ENCODE peak calls at places on chromosomes 4 and X, in four cellular contexts. C is mammary epithelial cell, R is HCT116, U is A549. A is an unnamed sample.

GRCh38 chrX:101206471-101206870 is 13.1 kb upstream of the DRP2 start:
- DNase-seq in C (peak), R (peak), U (peak), A (peak)

GRCh38 chr4:72846280-72847111 is 223.0 kb downstream of the COX18 start:
- DNase-seq in C (no peak), R (no peak), U (no peak), A (peak)

GRCh38 chr4:7547368-7548040 is 112.8 kb upstream of the PSAPL1 start:
- DNase-seq in C (peak), R (no peak), U (no peak), A (no peak)

GRCh38 chr4:173121044-173121685 is 47.4 kb upstream of the GALNT7 start:
- DNase-seq in C (peak), R (no peak), U (no peak), A (peak)

GRCh38 chrX:152897216-152898144 is at the start of gene ZNF185:
- DNase-seq in C (no peak), R (no peak), U (peak), A (peak)

GRCh38 chr4:5654791-5655190 is 53.6 kb downstream of the EVC2 start:
- DNase-seq in C (no peak), R (no peak), U (no peak), A (no peak)

GRCh38 chr4:102758241-102758871 is 2.4 kb downstream of the MANBA start:
- DNase-seq in C (no peak), R (no peak), U (no peak), A (no peak)

GRCh38 chrX:133741303-133741702 is 244.1 kb downstream of the GPC3 start:
- DNase-seq in C (no peak), R (no peak), U (no peak), A (no peak)

GRCh38 chr4:185847352-185848078 is 35.5 kb upstream of the SORBS2 start:
- DNase-seq in C (peak), R (no peak), U (peak), A (peak)

GRCh38 chrX:72201836-72202536 is 20.4 kb downstream of the PIN4 start:
- DNase-seq in C (peak), R (no peak), U (no peak), A (no peak)

GRCh38 chr4:86243750-86244149 is 116.1 kb downstream of the MAPK10 start:
- DNase-seq in C (peak), R (no peak), U (no peak), A (no peak)

GRCh38 chr4:124745988-124746801 is 33.7 kb upstream of the ANKRD50 start:
- DNase-seq in C (no peak), R (no peak), U (no peak), A (peak)

GRCh38 chr4:140861359-140862181 is 105.4 kb upstream of the TBC1D9 start:
- DNase-seq in C (peak), R (peak), U (peak), A (peak)

GRCh38 chr4:17623451-17624001 is 9.1 kb downstream of the MED28 start:
- DNase-seq in C (no peak), R (no peak), U (no peak), A (no peak)

GRCh38 chr4:94766856-94767255 is 9.1 kb downstream of the BMPR1B start:
- DNase-seq in C (peak), R (no peak), U (no peak), A (no peak)

GRCh38 chr4:11487876-11488545 is 59.3 kb upstream of the HS3ST1 start:
- DNase-seq in C (peak), R (no peak), U (no peak), A (peak)
- H3K4me2 ChIP-seq in C (peak), R (peak), U (peak), A (no peak)

GRCh38 chrX:115583730-115584004 is 22.7 kb downstream of the PLS3 start:
- DNase-seq in C (no peak), R (no peak), U (no peak), A (no peak)

GRCh38 chrX:115582871-115583729 is 22.1 kb downstream of the PLS3 start:
- DNase-seq in C (peak), R (no peak), U (no peak), A (peak)

GRCh38 chrX:115588180-115588579 is 27.2 kb downstream of the PLS3 start:
- DNase-seq in C (no peak), R (no peak), U (no peak), A (no peak)

GRCh38 chrX:115582035-115582870 is 21.3 kb downstream of the PLS3 start:
- DNase-seq in C (peak), R (no peak), U (no peak), A (no peak)

DNA sequence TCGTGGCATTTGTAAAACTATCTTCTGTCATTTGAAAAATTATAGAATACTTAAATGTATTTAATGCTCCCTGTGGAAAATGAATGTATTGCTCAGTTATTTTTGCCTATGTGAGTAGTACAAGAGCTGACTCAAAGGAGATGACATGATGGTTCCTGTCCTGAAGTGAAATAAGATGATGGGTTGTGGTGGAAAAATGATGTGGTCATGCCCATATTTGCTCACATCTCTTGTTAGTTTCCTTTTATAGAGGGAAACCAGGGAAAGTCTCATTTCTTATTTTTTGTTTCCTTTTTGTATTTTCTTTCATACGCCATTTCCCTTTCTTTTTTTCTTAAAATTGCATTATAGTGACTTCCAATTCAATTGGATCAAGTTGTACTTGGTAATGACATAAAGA is 23.7 kb downstream of the PLS3 start:
- DNase-seq in C (peak), R (no peak), U (no peak), A (no peak)
- H3K27ac ChIP-seq in C (peak), R (no peak), U (no peak), A (peak)

GRCh38 chrX:47311857-47312774 is 58.3 kb upstream of the ZNF157 start:
- DNase-seq in C (peak), R (peak), U (peak), A (peak)
- TF ChIP-seq CTCF in C (peak), R (peak), U (peak), A (peak)

GRCh38 chrX:11423949-11424348 is 130.7 kb downstream of the AMELX start:
- DNase-seq in C (no peak), R (no peak), U (no peak), A (no peak)
- H3K4me2 ChIP-seq in C (no peak), R (no peak), U (no peak), A (no peak)

DNA sequence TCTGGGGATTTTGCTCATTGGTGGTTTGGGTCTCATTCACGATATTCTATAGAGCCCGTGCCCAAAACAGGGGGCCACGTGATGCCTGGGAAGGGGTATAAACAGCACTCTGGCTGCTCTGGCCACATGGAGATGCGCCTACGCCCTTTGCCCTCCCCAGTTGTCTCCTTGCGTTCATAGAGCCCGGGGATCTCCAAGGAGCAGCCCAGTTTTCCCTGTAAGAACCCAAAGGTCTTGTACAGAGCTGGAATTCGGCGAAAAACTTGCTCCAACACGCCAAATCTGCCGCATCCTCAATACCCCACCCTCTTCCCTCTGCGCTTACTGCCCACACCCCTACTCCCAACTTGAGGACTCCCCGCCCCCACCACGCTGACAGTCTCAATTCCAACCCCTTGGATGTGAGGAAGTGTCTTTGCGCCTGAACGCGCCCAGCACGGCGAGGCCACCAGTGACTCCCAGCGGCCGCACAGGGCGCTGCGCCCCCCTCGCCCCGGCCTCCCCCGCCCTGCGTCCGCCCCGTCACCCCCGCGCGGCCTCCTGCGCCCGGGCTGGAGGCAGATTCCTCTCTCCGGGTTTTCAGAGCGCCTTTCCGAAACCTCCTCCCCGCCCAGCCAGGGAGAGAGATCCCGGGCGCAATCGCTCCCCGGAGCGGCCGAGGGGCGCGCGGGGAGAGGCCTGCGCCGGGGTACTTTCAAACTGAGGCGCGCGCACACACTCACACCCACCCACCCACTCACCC is at the start of gene NHS:
- DNase-seq in C (peak), R (peak), U (peak), A (peak)
- H3K27ac ChIP-seq in C (peak), R (peak), U (peak), A (peak)

GRCh38 chr4:156158747-156159146 is 205.1 kb upstream of the CTSO start:
- DNase-seq in C (no peak), R (no peak), U (no peak), A (no peak)

DNA sequence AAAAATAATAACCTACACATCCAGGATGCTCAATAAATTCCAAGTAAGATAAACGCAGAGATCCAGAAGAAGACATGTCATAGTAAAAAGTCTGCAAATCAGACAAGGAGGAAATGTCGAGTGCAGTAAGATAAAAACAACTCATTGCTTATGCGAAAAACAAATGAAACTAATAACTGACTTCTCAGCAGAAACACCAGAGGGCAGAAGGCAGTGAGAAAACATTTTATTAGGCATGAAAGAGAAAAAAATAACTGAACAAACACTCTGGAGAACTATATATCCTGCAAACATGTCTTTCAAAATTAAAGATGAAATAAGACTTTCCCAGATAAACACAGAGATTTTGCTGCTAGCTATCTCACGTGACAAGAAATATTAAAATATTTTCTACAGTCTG is 201.3 kb upstream of the CTSO start:
- DNase-seq in C (no peak), R (no peak), U (no peak), A (no peak)
- TF ChIP-seq CTCF in C (no peak), R (no peak), U (no peak), A (no peak)

GRCh38 chrX:19862634-19863236 is 24.7 kb downstream of the SH3KBP1 start:
- DNase-seq in C (no peak), R (no peak), U (no peak), A (no peak)
- H3K4me2 ChIP-seq in C (no peak), R (no peak), U (no peak), A (no peak)

GRCh38 chr4:81215219-81215892 is at the start of gene PRKG2:
- DNase-seq in C (peak), R (no peak), U (no peak), A (peak)
- H3K27ac ChIP-seq in C (no peak), R (no peak), U (peak), A (peak)

DNA sequence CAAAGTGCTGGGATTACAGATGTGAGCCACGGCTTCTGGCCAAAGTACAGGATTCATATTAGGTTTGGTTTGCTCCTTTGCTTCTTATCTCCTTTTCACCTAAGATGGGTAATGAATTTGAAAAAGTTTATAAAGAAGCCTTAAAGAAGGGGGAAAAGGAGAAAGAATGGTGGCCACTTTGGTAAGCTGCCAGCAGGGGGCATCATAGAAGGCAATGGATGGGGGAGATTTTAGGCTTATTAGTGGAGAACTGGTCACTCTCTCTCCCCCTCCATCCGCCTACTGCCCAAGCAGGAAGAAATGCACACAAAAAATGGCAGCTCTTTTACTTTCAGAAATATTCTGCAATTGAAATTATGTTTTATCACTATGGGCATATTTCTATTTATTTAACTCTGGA is 32.0 kb downstream of the SPARCL1 start:
- DNase-seq in C (no peak), R (no peak), U (no peak), A (no peak)
- TF ChIP-seq CTCF in C (peak), R (peak), U (peak), A (peak)

DNA sequence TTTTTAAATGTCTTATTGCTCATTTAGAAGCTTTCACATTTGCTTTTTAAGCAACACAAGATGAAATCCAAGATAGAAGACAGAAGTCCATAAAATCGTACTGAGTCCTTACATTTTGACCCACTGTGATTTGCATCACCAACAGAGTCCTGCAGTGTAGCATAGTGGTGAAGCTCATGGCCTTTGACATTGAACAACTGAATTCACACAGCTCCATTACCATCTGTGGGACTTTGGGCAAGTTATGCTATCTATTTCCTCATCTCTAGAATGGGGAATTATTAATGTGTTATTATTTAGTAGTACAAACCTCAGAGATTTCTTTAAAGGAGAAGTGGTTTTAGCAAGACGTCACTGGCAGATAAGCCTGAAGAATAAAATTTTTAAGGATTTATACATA is 10.7 kb downstream of the GPRIN3 start:
- DNase-seq in C (no peak), R (no peak), U (no peak), A (no peak)
- H3K4me2 ChIP-seq in C (no peak), R (no peak), U (peak), A (peak)

A was measured in hepatocyte.